ENCODE peak calls at places on chromosomes 1 and 21, in five cellular contexts. Q, S, Z, X and H are unnamed samples.

GRCh38 chr1:151197863-151198253 is 494 bp upstream of the PIP5K1A start:
- DNase-seq in S (no peak), Q (no peak), X (peak), Z (peak), H (peak)

GRCh38 chr1:62800825-62801306 is 16.9 kb downstream of the ATG4C start:
- DNase-seq in Z (no peak), Q (no peak), X (no peak), S (no peak), H (peak)

GRCh38 chr21:25449950-25450349 is 157.3 kb downstream of the MRPL39 start:
- DNase-seq in Z (no peak), S (no peak), X (no peak), Q (no peak), H (no peak)

GRCh38 chr1:15350151-15350550 is 59.5 kb upstream of the EFHD2 start:
- DNase-seq in S (no peak), Q (no peak), Z (no peak), X (no peak), H (no peak)

GRCh38 chr1:27539901-27540861 is 50.2 kb upstream of the WASF2 start:
- DNase-seq in Z (peak), S (no peak), X (no peak), Q (no peak), H (peak)

GRCh38 chr1:22877980-22878379 is 94.7 kb downstream of the LACTBL1 start:
- DNase-seq in S (no peak), Q (no peak), Z (no peak), X (no peak), H (no peak)

GRCh38 chr1:8497196-8497878 is 179.4 kb downstream of the SLC45A1 start:
- DNase-seq in X (no peak), Z (peak), Q (no peak), S (no peak), H (no peak)

GRCh38 chr1:150066838-150067183 is 765 bp upstream of the VPS45 start:
- DNase-seq in S (no peak), Q (peak), X (no peak), Z (no peak), H (peak)

GRCh38 chr1:150017206-150017750 is 6.8 kb upstream of the OTUD7B start:
- DNase-seq in Z (no peak), X (no peak), S (no peak), Q (peak), H (no peak)

GRCh38 chr1:200468264-200469001 is 58.6 kb upstream of the ZNF281 start:
- DNase-seq in X (no peak), S (no peak), Q (no peak), Z (no peak), H (no peak)

GRCh38 chr1:153841463-153841994 is 66.3 kb downstream of the SLC27A3 start:
- DNase-seq in S (no peak), Q (no peak), Z (no peak), X (no peak), H (no peak)

GRCh38 chr1:232435746-232436145 is 194.2 kb downstream of the SIPA1L2 start:
- DNase-seq in S (no peak), Z (no peak), X (no peak), Q (no peak), H (no peak)

GRCh38 chr1:37851782-37852210 is 7.6 kb downstream of the MTF1 start:
- DNase-seq in X (no peak), S (no peak), Z (no peak), Q (no peak), H (no peak)

GRCh38 chr1:86621286-86621685 is 74.4 kb downstream of the CLCA4 start:
- DNase-seq in Z (no peak), S (no peak), Q (no peak), X (no peak), H (no peak)

GRCh38 chr1:16005597-16005996 is 1.6 kb downstream of the SRARP start:
- DNase-seq in X (no peak), Q (no peak), S (no peak), Z (no peak), H (no peak)

GRCh38 chr1:173015629-173016028 is 35.1 kb downstream of the TNFSF18 start:
- DNase-seq in Z (no peak), X (no peak), Q (no peak), S (no peak), H (no peak)

GRCh38 chr1:74728736-74729135 is 4.1 kb downstream of the CRYZ start:
- DNase-seq in S (no peak), Z (no peak), Q (no peak), X (no peak), H (no peak)

GRCh38 chr1:12161662-12162458 is 4.9 kb upstream of the TNFRSF1B start:
- DNase-seq in Q (peak), Z (peak), X (no peak), S (peak), H (peak)

GRCh38 chr1:156938813-156939212 is 18.4 kb downstream of the LRRC71 start:
- DNase-seq in Q (no peak), Z (no peak), S (no peak), X (no peak), H (no peak)

GRCh38 chr1:241586905-241587532 is 53.1 kb downstream of the CHML start:
- DNase-seq in Z (no peak), Q (no peak), X (no peak), S (no peak), H (no peak)

GRCh38 chr1:69993787-69994186 is 211.6 kb downstream of the LRRC40 start:
- DNase-seq in X (no peak), Z (no peak), Q (no peak), S (no peak), H (no peak)

GRCh38 chr1:21966247-21967000 is 10.4 kb upstream of the CELA3B start:
- DNase-seq in Q (no peak), Z (peak), X (peak), S (no peak), H (no peak)

GRCh38 chr1:166032901-166033371 is 133.9 kb downstream of the FAM78B start:
- DNase-seq in Q (peak), Z (no peak), X (no peak), S (no peak), H (no peak)

GRCh38 chr1:246836647-246837046 is 95.1 kb downstream of the AHCTF1 start:
- DNase-seq in Q (no peak), Z (no peak), X (no peak), S (no peak), H (no peak)

GRCh38 chr1:192793983-192794767 is 14.7 kb upstream of the RGS2 start:
- DNase-seq in Z (no peak), Q (no peak), X (no peak), S (no peak), H (no peak)

GRCh38 chr1:200029624-200030074 is 2.1 kb downstream of the NR5A2 start:
- DNase-seq in Z (no peak), S (no peak), X (no peak), Q (no peak), H (no peak)

GRCh38 chr1:11898831-11899467 is 27.3 kb downstream of the KIAA2013 start:
- DNase-seq in Z (no peak), X (no peak), S (no peak), Q (no peak), H (no peak)

GRCh38 chr1:2784854-2785630 is 16.5 kb downstream of the TTC34 start:
- DNase-seq in Z (no peak), Q (no peak), X (no peak), S (peak), H (no peak)

GRCh38 chr1:35573198-35573775 is at the start of gene TFAP2E:
- DNase-seq in X (no peak), Q (peak), Z (peak), S (no peak), H (no peak)

GRCh38 chr1:91997607-91998195 is 32.1 kb upstream of the EPHX4 start:
- DNase-seq in Z (peak), X (peak), S (no peak), Q (no peak), H (peak)

GRCh38 chr1:22143065-22143514 is at the start of gene WNT4:
- DNase-seq in X (no peak), Q (peak), S (no peak), Z (no peak), H (no peak)

GRCh38 chr1:167216809-167217208 is 3.9 kb upstream of the POU2F1 start:
- DNase-seq in X (no peak), Z (no peak), S (no peak), Q (no peak), H (no peak)

GRCh38 chr1:211642870-211643269 is 32.6 kb downstream of the NEK2 start:
- DNase-seq in Z (no peak), X (no peak), S (peak), Q (no peak), H (no peak)

GRCh38 chr1:244246334-244246733 is 195.3 kb downstream of the ZBTB18 start:
- DNase-seq in Z (no peak), S (no peak), X (no peak), Q (no peak), H (no peak)

GRCh38 chr1:156963621-156964020 is 43.2 kb downstream of the LRRC71 start:
- DNase-seq in X (no peak), S (no peak), Z (no peak), Q (no peak), H (no peak)

GRCh38 chr1:32197837-32198236 is 2.6 kb upstream of the CCDC28B start:
- DNase-seq in S (no peak), Z (no peak), X (no peak), Q (no peak), H (no peak)

GRCh38 chr1:32199717-32200072 is 700 bp upstream of the CCDC28B start:
- DNase-seq in X (no peak), S (no peak), Q (peak), Z (no peak), H (no peak)

GRCh38 chr1:32199043-32199716 is 1.2 kb upstream of the CCDC28B start:
- DNase-seq in X (no peak), Z (no peak), S (no peak), Q (no peak), H (no peak)

GRCh38 chr1:32197074-32197473 is 3.3 kb upstream of the CCDC28B start:
- DNase-seq in Q (no peak), S (no peak), X (no peak), Z (no peak), H (no peak)

DNA sequence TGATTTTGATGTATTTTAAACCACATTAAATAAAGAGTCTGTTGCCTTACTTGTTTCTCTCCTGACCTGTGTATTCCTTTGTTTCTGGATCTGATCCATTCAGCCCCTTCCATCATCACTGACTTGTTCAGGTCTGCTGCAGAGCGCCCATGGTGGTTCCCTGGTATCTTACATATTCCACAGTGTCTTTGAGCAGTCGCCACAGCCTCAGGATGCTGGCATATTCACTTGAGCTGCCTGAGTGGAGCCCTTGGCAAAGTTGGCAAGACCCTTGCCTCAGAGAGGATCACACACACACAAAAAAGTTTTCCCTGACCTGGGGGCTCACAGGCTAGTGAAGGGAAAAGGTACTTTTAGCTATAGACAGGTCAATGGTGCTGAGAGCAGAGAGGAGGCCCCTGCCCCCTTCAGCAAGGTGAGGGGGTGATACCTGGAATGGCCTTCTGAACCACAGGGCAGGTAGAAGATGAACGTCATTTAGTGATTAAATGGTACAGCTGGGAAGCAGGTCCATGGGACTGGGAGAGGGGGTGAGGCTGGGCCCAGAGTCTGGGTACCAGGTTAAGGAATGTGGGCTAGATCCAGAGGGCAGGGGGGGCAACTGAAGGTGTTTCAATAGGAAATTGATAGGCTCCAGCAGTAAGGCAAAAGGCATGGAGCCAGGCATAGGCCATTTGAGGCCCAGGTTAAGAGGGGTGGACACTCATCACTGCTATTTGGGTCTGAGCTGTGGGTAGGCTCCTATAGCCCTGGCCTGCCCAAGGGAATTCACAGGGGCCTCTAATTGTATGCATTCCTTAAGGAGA is 2.0 kb upstream of the CCDC28B start:
- DNase-seq in Q (no peak), Z (no peak), S (no peak), X (no peak), H (no peak)
- TF ChIP-seq POLR2A in Q (no peak), Z (no peak), S (no peak), X (peak), H (no peak)

GRCh38 chr21:33643658-33644311 is 1.5 kb downstream of the ITSN1 start:
- DNase-seq in X (peak), Z (no peak), Q (no peak), S (no peak), H (peak)

GRCh38 chr21:33642896-33643657 is 776 bp downstream of the ITSN1 start:
- DNase-seq in Q (peak), X (no peak), Z (peak), S (no peak), H (peak)

GRCh38 chr21:33641339-33642026 is at the start of gene CRYZL1:
- DNase-seq in X (peak), Z (peak), S (peak), Q (peak), H (peak)

GRCh38 chr21:33640697-33641338 is 723 bp downstream of the CRYZL1 start:
- DNase-seq in S (no peak), Q (no peak), X (no peak), Z (peak), H (peak)

DNA sequence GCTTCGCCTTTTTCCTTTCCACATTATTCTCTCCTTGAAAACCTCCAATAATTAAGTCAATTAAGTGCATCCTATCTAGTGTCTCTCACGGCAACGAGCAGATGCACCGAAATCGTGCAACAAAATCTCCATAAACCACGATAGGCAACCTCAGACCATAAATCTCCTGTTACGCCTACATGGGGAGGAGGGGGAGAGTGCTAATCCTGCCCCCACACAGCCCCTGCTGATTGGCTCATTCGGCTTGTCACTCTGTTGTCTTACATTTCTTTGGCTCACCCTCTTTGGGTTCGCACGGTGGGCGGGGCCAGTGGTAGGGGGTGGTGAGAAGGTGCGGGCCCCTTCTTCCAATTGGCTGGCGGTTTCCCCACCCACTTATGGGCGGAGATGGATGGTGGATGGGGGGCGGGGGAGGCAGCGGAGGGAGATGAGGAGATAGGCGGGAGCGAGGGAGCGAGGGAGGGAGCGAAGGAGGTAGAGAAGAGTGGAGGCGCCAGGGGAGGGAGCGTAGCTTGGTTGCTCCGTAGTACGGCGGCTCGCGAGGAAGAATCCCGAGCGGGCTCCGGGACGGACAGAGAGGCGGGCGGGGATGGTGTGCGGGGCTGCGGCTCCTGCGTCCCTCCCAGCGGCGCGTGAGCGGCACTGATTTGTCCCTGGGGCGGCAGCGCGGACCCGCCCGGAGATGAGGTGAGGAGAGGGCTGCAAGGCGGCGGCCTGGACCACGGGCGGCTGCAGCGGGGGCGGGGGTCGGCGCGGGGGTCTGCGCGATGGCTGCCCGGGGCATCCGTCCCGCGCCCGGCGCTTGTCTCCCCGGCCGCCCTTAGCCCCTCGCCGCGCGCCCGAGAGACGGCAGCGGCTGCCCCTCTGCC is at the start of gene ITSN1:
- DNase-seq in X (peak), Q (peak), Z (peak), S (peak), H (peak)
- TF ChIP-seq POLR2A in X (peak), Q (peak), Z (peak), S (peak), H (no peak)

GRCh38 chr1:32013386-32014198 is at the start of gene KHDRBS1:
- DNase-seq in Q (peak), S (peak), Z (peak), X (peak), H (peak)

GRCh38 chr1:32014937-32015363 is 1.3 kb downstream of the KHDRBS1 start:
- DNase-seq in S (no peak), Z (no peak), Q (no peak), X (no peak), H (peak)

GRCh38 chr1:32010246-32010645 is 3.4 kb upstream of the KHDRBS1 start:
- DNase-seq in S (peak), Z (no peak), Q (no peak), X (no peak), H (no peak)

GRCh38 chr1:32014199-32014936 is 700 bp downstream of the KHDRBS1 start:
- DNase-seq in Z (peak), X (no peak), Q (peak), S (peak), H (peak)

GRCh38 chr1:32012709-32013385 is 821 bp upstream of the KHDRBS1 start:
- DNase-seq in Q (no peak), X (no peak), Z (no peak), S (no peak), H (peak)
- TF ChIP-seq POLR2A in Q (no peak), X (no peak), Z (no peak), S (no peak), H (no peak)

GRCh38 chr21:45970674-45971486 is 10.7 kb upstream of the COL6A1 start:
- DNase-seq in Q (no peak), Z (peak), S (peak), X (peak), H (peak)
- TF ChIP-seq POLR2A in Q (no peak), Z (no peak), S (no peak), X (no peak), H (no peak)

GRCh38 chr21:36976228-36976627 is 9.8 kb upstream of the HLCS start:
- DNase-seq in S (no peak), Z (no peak), Q (no peak), X (no peak), H (no peak)

GRCh38 chr21:36976882-36977651 is 10.6 kb upstream of the HLCS start:
- DNase-seq in Z (peak), S (no peak), Q (no peak), X (peak), H (peak)

GRCh38 chr21:36981977-36982700 is 15.7 kb upstream of the HLCS start:
- DNase-seq in Q (no peak), X (no peak), S (no peak), Z (no peak), H (no peak)

GRCh38 chr21:36981049-36981391 is 14.6 kb upstream of the HLCS start:
- DNase-seq in X (no peak), S (no peak), Q (no peak), Z (no peak), H (no peak)

DNA sequence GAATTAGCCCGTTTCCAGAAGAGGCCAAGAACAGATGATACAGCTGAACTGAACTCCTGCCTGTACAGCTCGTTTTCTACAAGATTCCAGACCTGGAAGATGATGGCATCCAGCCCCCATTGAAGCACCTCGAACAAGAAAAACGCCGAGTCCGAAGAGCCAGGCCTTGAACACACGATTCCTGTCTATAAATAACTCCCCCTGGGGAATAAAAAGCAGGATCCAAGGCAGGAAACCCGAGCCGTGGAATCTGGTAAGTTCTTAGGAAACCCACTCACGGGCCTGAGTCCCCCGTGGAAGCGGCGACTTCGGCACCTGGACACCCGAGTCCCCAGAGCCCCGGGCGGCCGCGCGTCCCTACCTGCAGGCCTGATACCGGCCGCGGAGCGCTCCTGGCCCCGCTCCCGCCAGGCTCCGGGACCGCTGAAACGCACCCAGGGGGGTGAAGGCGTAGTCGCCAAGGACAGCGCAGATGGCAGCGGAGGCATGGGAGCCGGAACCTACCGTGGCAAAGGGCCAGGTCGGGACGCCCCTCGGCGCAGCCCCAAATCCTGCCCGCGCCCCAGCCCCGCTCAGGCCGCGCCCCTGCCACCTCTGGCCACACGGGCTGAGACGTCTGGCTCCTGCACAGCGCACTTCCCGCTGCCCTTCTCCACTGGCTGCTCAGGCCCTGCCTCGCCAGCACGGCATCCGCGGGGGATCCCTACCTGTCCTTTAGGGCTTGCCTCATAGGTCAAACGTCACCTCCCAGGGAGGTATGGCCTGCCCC is 14.0 kb upstream of the HLCS start:
- DNase-seq in Q (peak), S (no peak), Z (no peak), X (no peak), H (no peak)
- TF ChIP-seq POLR2A in Q (no peak), S (no peak), Z (no peak), X (no peak), H (no peak)

DNA sequence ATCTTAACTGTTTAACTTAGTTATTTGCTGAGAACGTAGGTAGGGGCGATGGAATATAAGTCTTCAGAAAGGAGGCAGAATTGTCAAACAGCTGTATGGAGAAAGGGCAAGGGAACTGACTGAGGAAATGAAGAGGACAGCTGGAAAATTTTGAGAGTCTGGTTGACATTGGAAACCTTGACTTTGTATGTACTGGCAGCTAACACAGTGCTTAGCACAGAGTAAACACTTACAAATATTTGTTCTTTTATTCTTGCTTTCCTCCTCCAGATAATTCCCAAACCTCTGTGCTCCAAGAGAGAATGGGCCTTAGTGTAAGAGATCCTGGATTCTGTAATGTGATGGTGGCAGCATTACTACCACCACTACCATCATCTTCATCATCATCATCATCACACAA is 91.3 kb downstream of the ZSCAN20 start:
- DNase-seq in Q (no peak), Z (no peak), X (no peak), S (no peak), H (no peak)
- TF ChIP-seq POLR2A in Q (no peak), Z (no peak), X (no peak), S (no peak), H (no peak)